ENCODE peak calls at places on chromosomes 1 and 21, in nine cellular contexts. Y is ascending aorta, G is tibial artery, U is psoas muscle, F is coronary artery, I is PC-3, C is cardiac muscle cell, V is substantia nigra, Q is thyroid gland. J is an unnamed sample.

GRCh38 chr21:32015740-32016139 is 142.9 kb downstream of the HUNK start:
- DNase-seq in V (no peak), F (no peak), C (no peak), G (no peak), Y (no peak), U (no peak), I (no peak), Q (no peak), J (no peak)

GRCh38 chr1:85463666-85464496 is 1.1 kb downstream of the DDAH1 start:
- DNase-seq in G (no peak), C (peak; percentile 33), F (no peak), Q (peak; percentile 19), I (no peak), V (no peak), U (no peak), Y (no peak), J (peak; percentile 12)

GRCh38 chr1:7177438-7178126 is 392.3 kb downstream of the CAMTA1 start:
- DNase-seq in I (no peak), Q (no peak), G (no peak), V (no peak), U (no peak), Y (no peak), C (no peak), F (no peak), J (no peak)

GRCh38 chr1:53557830-53558784 is 98.9 kb downstream of the DMRTB1 start:
- DNase-seq in Q (no peak), I (no peak), U (peak; percentile 5), C (no peak), F (peak; percentile 57), Y (no peak), V (no peak), G (peak; percentile 31), J (peak; percentile 2)

GRCh38 chr1:235648954-235649721 is 446 bp downstream of the GNG4 start:
- DNase-seq in I (peak; percentile 38), F (no peak), Q (peak; percentile 74), Y (no peak), G (no peak), C (peak; percentile 65), U (peak; percentile 48), V (peak; percentile 4), J (peak; percentile 59)

GRCh38 chr1:107680579-107680985 is 284.4 kb downstream of the VAV3 start:
- DNase-seq in I (peak; percentile 32), Q (no peak), C (no peak), G (no peak), F (no peak), Y (no peak), U (no peak), V (no peak), J (no peak)

GRCh38 chr1:209534496-209535250 is 48.8 kb upstream of the CAMK1G start:
- DNase-seq in Q (no peak), C (no peak), F (no peak), G (no peak), I (no peak), V (no peak), U (no peak), Y (no peak), J (no peak)

GRCh38 chr1:66364578-66365391 is 169.2 kb upstream of the SGIP1 start:
- DNase-seq in F (no peak), Y (no peak), U (no peak), I (peak; percentile 59), G (no peak), C (no peak), V (no peak), Q (no peak), J (no peak)

GRCh38 chr21:26659181-26659580 is 86.1 kb upstream of the CYYR1 start:
- DNase-seq in V (no peak), I (no peak), F (no peak), Q (no peak), U (no peak), Y (no peak), C (no peak), G (no peak), J (no peak)

DNA sequence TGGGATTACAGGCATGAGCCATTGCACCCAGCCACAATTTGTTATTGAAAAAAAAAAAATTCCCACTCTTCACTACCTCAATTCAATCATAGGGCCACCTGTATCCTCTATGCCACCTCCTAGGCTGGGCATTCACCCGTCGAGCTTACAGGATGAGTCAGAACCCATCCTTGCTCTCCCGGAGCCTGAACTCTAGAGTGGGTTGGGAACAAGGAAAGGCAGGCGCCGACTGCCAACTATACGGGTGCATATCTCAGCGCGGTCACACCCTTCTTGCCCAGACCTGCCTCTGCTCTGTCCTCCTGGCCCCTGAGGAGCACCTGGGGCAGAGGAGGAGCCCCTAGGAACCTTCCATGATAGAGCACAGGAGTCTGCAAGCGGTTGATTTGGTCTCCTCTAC is 21.4 kb upstream of the LBR start:
- DNase-seq in Q (no peak), Y (no peak), V (no peak), U (no peak), C (no peak), I (peak; percentile 96), G (peak; percentile 48), F (peak; percentile 19), J (no peak)
- H3K27ac ChIP-seq in Q (no peak overlapping the region), Y (no peak overlapping the region), V (no peak overlapping the region), U (peak overlapping the region; percentile 34), C (no peak overlapping the region), I (peak overlapping the region; percentile 43), G (peak overlapping the region; percentile 85), F (no peak overlapping the region), J (no peak overlapping the region)

DNA sequence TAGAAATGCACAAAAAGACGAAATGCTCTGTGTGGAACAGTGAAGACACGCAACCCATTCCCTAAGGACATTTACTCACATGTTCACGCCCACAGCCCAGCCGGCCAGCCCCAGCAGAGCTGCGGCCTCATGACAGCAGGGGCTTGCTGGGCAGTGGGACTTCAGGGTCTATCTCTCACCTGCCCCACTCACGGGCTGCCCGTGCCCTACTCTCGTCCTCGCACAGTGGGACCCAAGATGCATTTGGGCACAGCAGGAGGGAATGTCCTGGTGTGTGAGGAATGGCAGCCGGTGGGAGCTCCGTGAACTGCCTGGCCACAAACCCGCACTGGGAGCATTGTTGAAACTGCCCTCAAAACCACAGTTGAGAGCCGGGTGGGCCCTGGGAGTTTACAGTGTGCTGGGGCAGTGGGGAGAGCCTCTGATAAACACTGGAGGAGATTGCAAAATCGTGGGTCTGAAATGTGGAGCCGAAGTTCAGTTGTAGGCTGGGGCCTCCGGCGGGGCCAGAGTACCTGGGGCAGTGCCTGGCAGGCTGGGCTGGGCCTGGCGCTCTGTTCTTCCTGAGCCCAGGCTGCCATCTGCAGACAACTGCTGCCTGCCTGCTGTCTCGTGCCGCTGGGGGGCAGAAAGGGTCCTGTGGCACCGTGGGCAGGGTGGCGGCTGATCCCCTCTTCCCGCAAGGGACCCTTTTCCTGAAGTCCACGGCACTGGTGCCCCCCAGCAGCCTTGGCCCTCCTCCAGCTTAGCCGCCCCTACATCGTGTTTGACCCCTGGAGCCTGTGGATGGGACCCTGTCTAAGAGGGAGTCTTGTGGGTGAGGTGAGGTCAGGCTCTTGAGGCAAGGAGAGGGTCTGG is 20.7 kb upstream of the POFUT2 start:
- DNase-seq in Q (no peak), F (no peak), U (peak; percentile 52), C (peak; percentile 93), I (no peak), G (peak; percentile 73), V (no peak), Y (peak; percentile 4), J (no peak)
- H3K27ac ChIP-seq in Q (peak overlapping the region; percentile 65), F (peak overlapping the region; percentile 44), U (no peak overlapping the region), C (no peak overlapping the region), I (no peak overlapping the region), G (peak overlapping the region; percentile 98), V (peak overlapping the region; percentile 38), Y (peak overlapping the region; percentile 47), J (no peak overlapping the region)

GRCh38 chr1:214830956-214831355 is 228.0 kb downstream of the CENPF start:
- DNase-seq in F (no peak), C (no peak), I (no peak), Q (no peak), V (no peak), G (no peak), U (no peak), Y (no peak), J (no peak)
- H3K27ac ChIP-seq in F (no peak overlapping the region), C (no peak overlapping the region), I (no peak overlapping the region), Q (no peak overlapping the region), V (no peak overlapping the region), G (no peak overlapping the region), U (no peak overlapping the region), Y (no peak overlapping the region), J (no peak overlapping the region)

DNA sequence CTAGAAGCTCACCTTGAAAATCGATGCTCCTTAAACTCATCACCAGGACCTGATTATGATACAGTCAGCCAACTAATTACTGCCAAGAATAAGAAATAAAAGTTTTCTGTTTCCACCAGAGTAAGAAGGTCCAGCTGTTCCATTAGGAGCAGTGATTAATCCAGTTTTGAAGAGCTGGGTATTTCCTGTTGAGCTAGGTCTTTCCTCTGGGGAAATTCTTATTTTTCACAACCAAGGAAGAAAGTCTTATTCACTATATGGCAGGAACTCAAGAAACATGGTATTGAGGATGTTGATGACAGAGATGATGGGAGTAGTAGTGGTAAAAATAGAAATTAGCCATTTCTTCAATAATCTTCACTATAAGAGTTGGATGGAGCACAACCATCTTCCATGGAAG is 374.6 kb upstream of the RUNX1 start:
- DNase-seq in Y (no peak), G (no peak), I (no peak), U (no peak), F (no peak), V (no peak), Q (no peak), C (peak; percentile 77), J (no peak)
- H3K27ac ChIP-seq in Y (no peak overlapping the region), G (no peak overlapping the region), I (no peak overlapping the region), U (peak overlapping the region; percentile 33), F (no peak overlapping the region), V (no peak overlapping the region), Q (no peak overlapping the region), C (no peak overlapping the region), J (no peak overlapping the region)

GRCh38 chr1:46131727-46132528 is 501 bp downstream of the PIK3R3 start:
- DNase-seq in I (peak; percentile 46), Y (no peak), U (no peak), F (peak; percentile 75), Q (peak; percentile 15), G (no peak), C (peak; percentile 25), V (no peak), J (no peak)

GRCh38 chr1:46132529-46133180 is at the start of gene PIK3R3:
- DNase-seq in I (peak; percentile 98), V (peak; percentile 94), C (peak; percentile 100), Q (peak; percentile 98), Y (peak; percentile 90), G (peak; percentile 99), F (peak; percentile 99), U (peak; percentile 98), J (peak; percentile 99)

GRCh38 chr1:46130144-46130543 is 2.3 kb downstream of the PIK3R3 start:
- DNase-seq in U (no peak), G (no peak), Q (no peak), V (no peak), I (peak; percentile 17), Y (no peak), F (no peak), C (no peak), J (no peak)

GRCh38 chr1:46133181-46133658 is 791 bp upstream of the PIK3R3 start:
- DNase-seq in F (no peak), U (peak; percentile 71), G (no peak), Y (no peak), V (peak; percentile 84), Q (no peak), I (no peak), C (no peak), J (peak; percentile 81)

GRCh38 chr1:46131093-46131492 is 1.3 kb downstream of the PIK3R3 start:
- DNase-seq in U (no peak), Q (no peak), C (no peak), F (no peak), I (peak; percentile 24), Y (no peak), V (no peak), G (no peak), J (no peak)
- H3K27ac ChIP-seq in U (peak overlapping the region; percentile 96), Q (no peak overlapping the region), C (no peak overlapping the region), F (peak overlapping the region; percentile 22), I (no peak overlapping the region), Y (peak overlapping the region; percentile 97), V (no peak overlapping the region), G (peak overlapping the region; percentile 91), J (peak overlapping the region; percentile 33)